ENCODE peak calls at places on chromosomes 6 and 20, in nine cellular contexts. C, D, N, E, T, B, K, W and O are unnamed samples.

GRCh38 chr20:35947489-35947888 is 6.8 kb downstream of the SCAND1 start:
- DNase-seq in D (no peak), E (no peak), B (peak), W (no peak), K (no peak), N (no peak), C (no peak), T (no peak), O (no peak)

GRCh38 chr6:128605961-128606360 is 85.6 kb upstream of the PTPRK start:
- DNase-seq in N (no peak), D (no peak), T (peak), E (no peak), C (no peak), K (no peak), W (no peak), B (no peak), O (no peak)

GRCh38 chr20:4720121-4720976 is 1.4 kb upstream of the PRND start:
- DNase-seq in B (peak), E (peak), C (peak), T (peak), W (peak), N (peak), K (peak), D (peak), O (no peak)

GRCh38 chr6:113351183-113351834 is 505.8 kb upstream of the MARCKS start:
- DNase-seq in N (no peak), W (no peak), C (no peak), B (no peak), K (no peak), D (no peak), E (peak), T (no peak), O (no peak)

GRCh38 chr20:14451458-14451857 is 114.0 kb upstream of the FLRT3 start:
- DNase-seq in N (no peak), D (no peak), K (no peak), T (no peak), E (no peak), C (no peak), B (no peak), W (no peak), O (no peak)

GRCh38 chr6:43496370-43497128 is 13.6 kb downstream of the LRRC73 start:
- DNase-seq in T (no peak), W (no peak), K (no peak), C (no peak), E (no peak), D (no peak), N (no peak), B (peak), O (no peak)

GRCh38 chr20:54657268-54657826 is 182.0 kb downstream of the DOK5 start:
- DNase-seq in B (no peak), N (no peak), E (no peak), D (no peak), T (peak), K (no peak), W (no peak), C (no peak), O (no peak)

GRCh38 chr6:157869673-157870302 is 46.7 kb downstream of the SNX9 start:
- DNase-seq in C (no peak), K (no peak), T (no peak), E (no peak), W (no peak), B (no peak), N (no peak), D (no peak), O (no peak)

GRCh38 chr20:16916165-16916564 is 168.0 kb downstream of the OTOR start:
- DNase-seq in C (no peak), N (no peak), E (no peak), W (no peak), B (no peak), D (no peak), T (no peak), K (no peak), O (no peak)

GRCh38 chr20:11222243-11222642 is 548.4 kb upstream of the JAG1 start:
- DNase-seq in B (no peak), T (no peak), K (no peak), W (no peak), D (no peak), C (no peak), N (no peak), E (no peak), O (no peak)

GRCh38 chr6:34205466-34205865 is 31.2 kb upstream of the HMGA1 start:
- DNase-seq in D (no peak), K (no peak), B (no peak), C (no peak), N (no peak), E (no peak), W (no peak), T (no peak), O (no peak)

GRCh38 chr6:79604583-79605037 is 26.5 kb upstream of the SH3BGRL2 start:
- DNase-seq in N (no peak), D (no peak), E (peak), K (no peak), C (no peak), T (no peak), W (no peak), B (no peak), O (no peak)

GRCh38 chr6:122323361-122323760 is 76.1 kb upstream of the HSF2 start:
- DNase-seq in C (no peak), E (no peak), K (no peak), D (no peak), B (no peak), W (no peak), N (no peak), T (no peak), O (no peak)

GRCh38 chr20:51531141-51531710 is 11.3 kb downstream of the NFATC2 start:
- DNase-seq in T (no peak), C (no peak), E (no peak), W (no peak), N (no peak), D (peak), K (no peak), B (no peak), O (no peak)

GRCh38 chr6:19719691-19720127 is 117.5 kb upstream of the ID4 start:
- DNase-seq in C (no peak), T (no peak), N (peak), E (peak), D (no peak), K (no peak), B (no peak), W (no peak), O (no peak)

GRCh38 chr6:106749611-106750010 is 120.2 kb downstream of the QRSL1 start:
- DNase-seq in C (no peak), B (no peak), D (no peak), T (no peak), E (no peak), K (no peak), N (no peak), W (no peak), O (no peak)

GRCh38 chr6:89278956-89279355 is 36.1 kb downstream of the GABRR2 start:
- DNase-seq in C (no peak), E (no peak), T (no peak), D (no peak), W (no peak), K (no peak), N (no peak), B (no peak), O (no peak)

GRCh38 chr20:41425180-41425884 is 58.7 kb upstream of the EMILIN3 start:
- DNase-seq in T (no peak), B (no peak), C (no peak), E (no peak), W (no peak), N (no peak), D (no peak), K (no peak), O (peak)

GRCh38 chr20:62066339-62066982 is 780 bp upstream of the TAF4 start:
- DNase-seq in C (no peak), D (peak), W (peak), B (peak), N (peak), K (peak), E (no peak), T (no peak), O (no peak)

GRCh38 chr20:11712611-11713160 is 205.0 kb upstream of the BTBD3 start:
- DNase-seq in B (no peak), T (no peak), C (no peak), N (no peak), K (no peak), E (no peak), W (no peak), D (no peak), O (no peak)

GRCh38 chr6:69673298-69673697 is 123.5 kb downstream of the LMBRD1 start:
- DNase-seq in N (no peak), K (no peak), B (no peak), W (no peak), C (no peak), T (no peak), E (no peak), D (no peak), O (no peak)

GRCh38 chr6:71585472-71585871 is 296.9 kb downstream of the OGFRL1 start:
- DNase-seq in D (no peak), W (peak), C (no peak), T (no peak), B (no peak), E (no peak), K (no peak), N (no peak), O (no peak)

GRCh38 chr20:2995796-2996195 is 47.6 kb upstream of the GNRH2 start:
- DNase-seq in T (no peak), D (no peak), W (no peak), B (no peak), K (no peak), C (no peak), N (no peak), E (no peak), O (no peak)

GRCh38 chr6:28838289-28838633 is 85.5 kb downstream of the TRIM27 start:
- DNase-seq in E (peak), T (peak), N (peak), C (no peak), D (peak), B (peak), W (peak), K (peak), O (peak)

GRCh38 chr6:18528084-18528743 is 141.1 kb downstream of the RNF144B start:
- DNase-seq in B (peak), K (peak), W (no peak), C (no peak), T (no peak), N (no peak), D (no peak), E (no peak), O (no peak)

GRCh38 chr20:15289337-15289736 is 951.9 kb upstream of the FLRT3 start:
- DNase-seq in T (no peak), W (no peak), C (no peak), D (no peak), E (no peak), B (no peak), N (no peak), K (no peak), O (no peak)

GRCh38 chr6:65072500-65072899 is 634.5 kb downstream of the EYS start:
- DNase-seq in W (no peak), T (no peak), C (no peak), D (no peak), B (no peak), E (no peak), N (no peak), K (no peak), O (no peak)

GRCh38 chr6:3882865-3883264 is 33.7 kb downstream of the FAM50B start:
- DNase-seq in C (no peak), D (no peak), N (no peak), W (no peak), T (peak), B (no peak), E (no peak), K (no peak), O (no peak)

GRCh38 chr6:13248053-13248452 is 80.3 kb downstream of the TBC1D7 start:
- DNase-seq in C (no peak), N (no peak), W (no peak), B (no peak), T (no peak), K (peak), E (peak), D (no peak), O (no peak)

GRCh38 chr6:31169123-31169857 is 1.2 kb downstream of the POU5F1 start:
- DNase-seq in K (no peak), W (no peak), E (no peak), N (no peak), T (no peak), D (no peak), B (no peak), C (no peak), O (no peak)

GRCh38 chr6:13357551-13358075 is 29.3 kb upstream of the TBC1D7 start:
- DNase-seq in W (no peak), K (peak), C (no peak), B (no peak), E (peak), D (no peak), T (peak), N (peak), O (no peak)

GRCh38 chr6:149273318-149273717 is 44.2 kb upstream of the TAB2 start:
- DNase-seq in D (no peak), T (no peak), E (no peak), K (peak), C (no peak), B (no peak), W (peak), N (no peak), O (no peak)